ENCODE peak calls at places on chromosomes 7 and 10, in six cellular contexts. I is NCI-H748 treated with DMSO at 0.1 percent for 48 hours, X is A549, C is PC-9, R is GM23338, Z is iris pigment epithelial cell. U is an unnamed sample.

GRCh38 chr7:101562531-101563197 is 66.4 kb downstream of the MYL10 start:
- DNase-seq in X (no peak), Z (no peak), I (no peak), R (peak), C (no peak), U (no peak)

GRCh38 chr10:21184216-21184615 is 287.1 kb upstream of the NEBL start:
- DNase-seq in R (no peak), X (no peak), C (no peak), I (peak), Z (peak), U (no peak)

GRCh38 chr7:3028071-3028766 is 15.4 kb downstream of the CARD11 start:
- DNase-seq in R (no peak), I (no peak), X (peak), C (peak), Z (peak), U (peak)

GRCh38 chr10:37289833-37290464 is 164.6 kb downstream of the ANKRD30A start:
- DNase-seq in R (no peak), C (no peak), I (no peak), Z (peak), X (peak), U (no peak)

GRCh38 chr10:113026679-113027078 is 76.6 kb downstream of the TCF7L2 start:
- DNase-seq in I (no peak), C (no peak), X (no peak), R (no peak), Z (no peak), U (no peak)

GRCh38 chr10:97319671-97320479 is 804 bp downstream of the FRAT1 start:
- DNase-seq in X (peak), Z (peak), I (no peak), R (peak), C (peak), U (peak)

GRCh38 chr7:115634633-115635032 is 395.9 kb downstream of the TFEC start:
- DNase-seq in X (peak), C (peak), Z (peak), R (no peak), I (peak), U (no peak)

GRCh38 chr10:87734987-87735827 is 75.5 kb downstream of the PAPSS2 start:
- DNase-seq in Z (peak), I (peak), R (peak), C (peak), X (peak), U (peak)

GRCh38 chr7:142855401-142855743 is 496 bp downstream of the EPHB6 start:
- DNase-seq in I (no peak), Z (peak), X (no peak), R (peak), C (no peak), U (no peak)

U was measured in T1000.